ENCODE peak calls at places on chromosomes 11 and 22, in seven cellular contexts. One of them, this sample, is unnamed.

GRCh38 chr11:95308512-95309035 is 77.6 kb upstream of the SESN3 start:
- DNase-seq in GM06990: no peak
- DNase-seq in AG04449: no peak
- DNase-seq in CD4-positive, alpha-beta T cell: no peak
- DNase-seq in fibroblast of pulmonary artery: no peak
- DNase-seq in PC-9: no peak
- DNase-seq in psoas muscle: no peak
- DNase-seq in this sample: no peak

GRCh38 chr22:36937319-36938027 is 24.0 kb downstream of the CSF2RB start:
- DNase-seq in GM06990: no peak
- DNase-seq in AG04449: no peak
- DNase-seq in CD4-positive, alpha-beta T cell: no peak
- DNase-seq in fibroblast of pulmonary artery: no peak
- DNase-seq in PC-9: no peak
- DNase-seq in psoas muscle: no peak
- DNase-seq in this sample: no peak

GRCh38 chr11:80096736-80097135 is 655.9 kb upstream of the TENM4 start:
- DNase-seq in GM06990: no peak
- DNase-seq in AG04449: peak
- DNase-seq in CD4-positive, alpha-beta T cell: no peak
- DNase-seq in fibroblast of pulmonary artery: peak
- DNase-seq in PC-9: no peak
- DNase-seq in psoas muscle: no peak
- DNase-seq in this sample: no peak

GRCh38 chr11:126384449-126385070 is 29.1 kb downstream of the ST3GAL4 start:
- DNase-seq in GM06990: no peak
- DNase-seq in AG04449: no peak
- DNase-seq in CD4-positive, alpha-beta T cell: no peak
- DNase-seq in fibroblast of pulmonary artery: no peak
- DNase-seq in PC-9: no peak
- DNase-seq in psoas muscle: no peak
- DNase-seq in this sample: no peak

GRCh38 chr11:103581680-103582265 is 454.7 kb upstream of the DDI1 start:
- DNase-seq in GM06990: no peak
- DNase-seq in AG04449: no peak
- DNase-seq in CD4-positive, alpha-beta T cell: no peak
- DNase-seq in fibroblast of pulmonary artery: no peak
- DNase-seq in PC-9: no peak
- DNase-seq in psoas muscle: no peak
- DNase-seq in this sample: no peak

GRCh38 chr11:26194871-26195270 is 137.1 kb upstream of the ANO3 start:
- DNase-seq in GM06990: no peak
- DNase-seq in AG04449: no peak
- DNase-seq in CD4-positive, alpha-beta T cell: no peak
- DNase-seq in fibroblast of pulmonary artery: peak
- DNase-seq in PC-9: no peak
- DNase-seq in psoas muscle: no peak
- DNase-seq in this sample: no peak

GRCh38 chr11:3340025-3340424 is 38.9 kb downstream of the ZNF195 start:
- DNase-seq in GM06990: no peak
- DNase-seq in AG04449: peak
- DNase-seq in CD4-positive, alpha-beta T cell: no peak
- DNase-seq in fibroblast of pulmonary artery: peak
- DNase-seq in PC-9: peak
- DNase-seq in psoas muscle: no peak
- DNase-seq in this sample: no peak

GRCh38 chr11:1326435-1327063 is 17.1 kb upstream of the TOLLIP start:
- DNase-seq in GM06990: no peak
- DNase-seq in AG04449: no peak
- DNase-seq in CD4-positive, alpha-beta T cell: no peak
- DNase-seq in fibroblast of pulmonary artery: no peak
- DNase-seq in PC-9: no peak
- DNase-seq in psoas muscle: no peak
- DNase-seq in this sample: no peak

GRCh38 chr11:57288771-57289579 is 35.8 kb downstream of the TNKS1BP1 start:
- DNase-seq in GM06990: no peak
- DNase-seq in AG04449: no peak
- DNase-seq in CD4-positive, alpha-beta T cell: no peak
- DNase-seq in fibroblast of pulmonary artery: peak
- DNase-seq in PC-9: no peak
- DNase-seq in psoas muscle: no peak
- DNase-seq in this sample: no peak

DNA sequence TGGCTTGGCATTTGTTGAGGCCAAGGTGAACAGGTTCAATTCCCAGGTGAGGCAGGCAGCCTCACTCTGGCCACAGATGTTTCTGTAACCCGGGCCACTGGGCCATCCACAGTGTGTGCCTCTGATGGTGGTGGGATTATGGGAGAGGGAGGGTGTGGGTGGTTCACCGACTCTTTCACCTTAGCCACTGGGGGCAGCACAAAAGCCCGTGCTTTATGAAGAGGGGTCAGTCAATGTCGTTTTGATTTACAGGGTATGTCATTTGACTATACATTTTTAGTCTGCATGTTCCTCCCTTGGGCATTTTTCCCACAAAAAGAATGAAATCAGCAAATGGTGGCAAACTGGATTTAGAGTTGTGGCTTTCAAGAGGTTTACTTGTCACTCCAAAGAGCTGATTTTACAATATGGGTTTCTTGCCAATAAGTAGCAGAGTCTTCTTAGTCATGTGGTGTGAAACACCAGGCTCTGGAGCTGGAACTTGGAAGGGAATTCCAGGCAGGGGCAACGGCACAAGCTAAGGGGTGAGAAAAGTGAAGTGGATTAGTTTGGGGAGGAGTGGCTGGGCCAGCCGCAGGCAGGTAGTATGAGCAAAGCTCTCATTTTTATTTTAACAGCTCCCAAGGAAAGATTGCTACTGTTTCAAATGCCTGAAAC is 217.8 kb upstream of the ZBED5 start:
- DNase-seq in GM06990: no peak
- DNase-seq in AG04449: no peak
- DNase-seq in CD4-positive, alpha-beta T cell: no peak
- DNase-seq in fibroblast of pulmonary artery: no peak
- DNase-seq in PC-9: no peak
- DNase-seq in psoas muscle: no peak
- DNase-seq in this sample: no peak
- TF ChIP-seq CTCF in GM06990: peak
- TF ChIP-seq CTCF in AG04449: no peak
- TF ChIP-seq CTCF in CD4-positive, alpha-beta T cell: no peak
- TF ChIP-seq CTCF in fibroblast of pulmonary artery: no peak
- TF ChIP-seq CTCF in PC-9: no peak
- TF ChIP-seq CTCF in psoas muscle: no peak
- TF ChIP-seq CTCF in this sample: no peak

GRCh38 chr11:13152736-13153541 is 124.7 kb upstream of the BMAL1 start:
- DNase-seq in GM06990: no peak
- DNase-seq in AG04449: no peak
- DNase-seq in CD4-positive, alpha-beta T cell: no peak
- DNase-seq in fibroblast of pulmonary artery: peak
- DNase-seq in PC-9: no peak
- DNase-seq in psoas muscle: no peak
- DNase-seq in this sample: no peak
- TF ChIP-seq CTCF in GM06990: peak
- TF ChIP-seq CTCF in AG04449: peak
- TF ChIP-seq CTCF in CD4-positive, alpha-beta T cell: no peak
- TF ChIP-seq CTCF in fibroblast of pulmonary artery: peak
- TF ChIP-seq CTCF in PC-9: peak
- TF ChIP-seq CTCF in psoas muscle: peak
- TF ChIP-seq CTCF in this sample: no peak

GRCh38 chr22:33917744-33918406 is 2.4 kb downstream of the LARGE1 start:
- DNase-seq in GM06990: no peak
- DNase-seq in AG04449: no peak
- DNase-seq in CD4-positive, alpha-beta T cell: no peak
- DNase-seq in fibroblast of pulmonary artery: no peak
- DNase-seq in PC-9: no peak
- DNase-seq in psoas muscle: no peak
- DNase-seq in this sample: peak
- TF ChIP-seq CTCF in GM06990: peak
- TF ChIP-seq CTCF in AG04449: peak
- TF ChIP-seq CTCF in CD4-positive, alpha-beta T cell: no peak
- TF ChIP-seq CTCF in fibroblast of pulmonary artery: no peak
- TF ChIP-seq CTCF in PC-9: no peak
- TF ChIP-seq CTCF in psoas muscle: peak
- TF ChIP-seq CTCF in this sample: no peak

GRCh38 chr11:30041171-30041570 is 24.3 kb upstream of the KCNA4 start:
- DNase-seq in GM06990: no peak
- DNase-seq in AG04449: no peak
- DNase-seq in CD4-positive, alpha-beta T cell: no peak
- DNase-seq in fibroblast of pulmonary artery: no peak
- DNase-seq in PC-9: no peak
- DNase-seq in psoas muscle: no peak
- DNase-seq in this sample: no peak

GRCh38 chr11:30045144-30045543 is 28.3 kb upstream of the KCNA4 start:
- DNase-seq in GM06990: no peak
- DNase-seq in AG04449: no peak
- DNase-seq in CD4-positive, alpha-beta T cell: no peak
- DNase-seq in fibroblast of pulmonary artery: no peak
- DNase-seq in PC-9: no peak
- DNase-seq in psoas muscle: no peak
- DNase-seq in this sample: no peak

GRCh38 chr11:30049214-30049613 is 32.4 kb upstream of the KCNA4 start:
- DNase-seq in GM06990: no peak
- DNase-seq in AG04449: no peak
- DNase-seq in CD4-positive, alpha-beta T cell: no peak
- DNase-seq in fibroblast of pulmonary artery: peak
- DNase-seq in PC-9: no peak
- DNase-seq in psoas muscle: no peak
- DNase-seq in this sample: no peak

GRCh38 chr11:30046211-30046945 is 29.5 kb upstream of the KCNA4 start:
- DNase-seq in GM06990: no peak
- DNase-seq in AG04449: no peak
- DNase-seq in CD4-positive, alpha-beta T cell: no peak
- DNase-seq in fibroblast of pulmonary artery: no peak
- DNase-seq in PC-9: no peak
- DNase-seq in psoas muscle: no peak
- DNase-seq in this sample: no peak
- TF ChIP-seq CTCF in GM06990: peak
- TF ChIP-seq CTCF in AG04449: no peak
- TF ChIP-seq CTCF in CD4-positive, alpha-beta T cell: no peak
- TF ChIP-seq CTCF in fibroblast of pulmonary artery: no peak
- TF ChIP-seq CTCF in PC-9: no peak
- TF ChIP-seq CTCF in psoas muscle: no peak
- TF ChIP-seq CTCF in this sample: no peak

This sample was measured in GM20000.